ENCODE peak calls at places on chromosomes 5 and 9, in seven cellular contexts. One of them, this sample, is unnamed.

GRCh38 chr5:118873417-118873816 is 114.9 kb downstream of the DTWD2 start:
- DNase-seq in choroid plexus epithelial cell: no peak
- DNase-seq in stimulated activated CD8-positive, alpha-beta memory T cell treated with anti-CD3 and anti-CD28 coated beads, Interleukin-4, amount 100 ng/mL, for 24 hours: no peak
- DNase-seq in mesothelial cell of epicardium: no peak
- DNase-seq in fibroblast of lung: no peak
- DNase-seq in HTR-8/SVneo: no peak
- DNase-seq in epithelial cell of prostate: no peak
- DNase-seq in this sample: no peak

GRCh38 chr9:536597-537511 is 304.6 kb upstream of the DMRT1 start:
- DNase-seq in choroid plexus epithelial cell: no peak
- DNase-seq in epithelial cell of prostate: no peak
- DNase-seq in mesothelial cell of epicardium: no peak
- DNase-seq in stimulated activated CD8-positive, alpha-beta memory T cell treated with anti-CD3 and anti-CD28 coated beads, Interleukin-4, amount 100 ng/mL, for 24 hours: no peak
- DNase-seq in HTR-8/SVneo: no peak
- DNase-seq in fibroblast of lung: no peak
- DNase-seq in this sample: no peak

GRCh38 chr5:181181650-181182565 is 23.1 kb downstream of the TRIM7 start:
- DNase-seq in HTR-8/SVneo: peak
- DNase-seq in epithelial cell of prostate: no peak
- DNase-seq in mesothelial cell of epicardium: no peak
- DNase-seq in choroid plexus epithelial cell: peak
- DNase-seq in stimulated activated CD8-positive, alpha-beta memory T cell treated with anti-CD3 and anti-CD28 coated beads, Interleukin-4, amount 100 ng/mL, for 24 hours: no peak
- DNase-seq in fibroblast of lung: peak
- DNase-seq in this sample: peak

GRCh38 chr9:75200892-75201470 is 112.7 kb downstream of the OSTF1 start:
- DNase-seq in mesothelial cell of epicardium: no peak
- DNase-seq in fibroblast of lung: peak
- DNase-seq in HTR-8/SVneo: peak
- DNase-seq in choroid plexus epithelial cell: peak
- DNase-seq in epithelial cell of prostate: no peak
- DNase-seq in stimulated activated CD8-positive, alpha-beta memory T cell treated with anti-CD3 and anti-CD28 coated beads, Interleukin-4, amount 100 ng/mL, for 24 hours: no peak
- DNase-seq in this sample: no peak

GRCh38 chr9:129835860-129836223 is 584 bp downstream of the USP20 start:
- DNase-seq in HTR-8/SVneo: no peak
- DNase-seq in mesothelial cell of epicardium: no peak
- DNase-seq in epithelial cell of prostate: no peak
- DNase-seq in fibroblast of lung: no peak
- DNase-seq in choroid plexus epithelial cell: no peak
- DNase-seq in stimulated activated CD8-positive, alpha-beta memory T cell treated with anti-CD3 and anti-CD28 coated beads, Interleukin-4, amount 100 ng/mL, for 24 hours: no peak
- DNase-seq in this sample: no peak

GRCh38 chr5:39079147-39079546 is 4.9 kb upstream of the RICTOR start:
- DNase-seq in stimulated activated CD8-positive, alpha-beta memory T cell treated with anti-CD3 and anti-CD28 coated beads, Interleukin-4, amount 100 ng/mL, for 24 hours: no peak
- DNase-seq in choroid plexus epithelial cell: no peak
- DNase-seq in mesothelial cell of epicardium: no peak
- DNase-seq in epithelial cell of prostate: no peak
- DNase-seq in HTR-8/SVneo: no peak
- DNase-seq in fibroblast of lung: no peak
- DNase-seq in this sample: no peak

GRCh38 chr9:99822596-99823391 is 1.1 kb downstream of the NR4A3 start:
- DNase-seq in HTR-8/SVneo: peak
- DNase-seq in mesothelial cell of epicardium: peak
- DNase-seq in choroid plexus epithelial cell: peak
- DNase-seq in fibroblast of lung: peak
- DNase-seq in epithelial cell of prostate: no peak
- DNase-seq in stimulated activated CD8-positive, alpha-beta memory T cell treated with anti-CD3 and anti-CD28 coated beads, Interleukin-4, amount 100 ng/mL, for 24 hours: peak
- DNase-seq in this sample: no peak

GRCh38 chr9:95009459-95009858 is 283.0 kb downstream of the AOPEP start:
- DNase-seq in stimulated activated CD8-positive, alpha-beta memory T cell treated with anti-CD3 and anti-CD28 coated beads, Interleukin-4, amount 100 ng/mL, for 24 hours: no peak
- DNase-seq in epithelial cell of prostate: no peak
- DNase-seq in HTR-8/SVneo: no peak
- DNase-seq in fibroblast of lung: peak
- DNase-seq in mesothelial cell of epicardium: no peak
- DNase-seq in choroid plexus epithelial cell: no peak
- DNase-seq in this sample: no peak

GRCh38 chr9:107368696-107369095 is 85.6 kb downstream of the RAD23B start:
- DNase-seq in stimulated activated CD8-positive, alpha-beta memory T cell treated with anti-CD3 and anti-CD28 coated beads, Interleukin-4, amount 100 ng/mL, for 24 hours: no peak
- DNase-seq in epithelial cell of prostate: no peak
- DNase-seq in choroid plexus epithelial cell: no peak
- DNase-seq in HTR-8/SVneo: no peak
- DNase-seq in fibroblast of lung: no peak
- DNase-seq in mesothelial cell of epicardium: no peak
- DNase-seq in this sample: no peak

GRCh38 chr9:115494393-115494792 is 376.4 kb upstream of the TNC start:
- DNase-seq in HTR-8/SVneo: no peak
- DNase-seq in epithelial cell of prostate: no peak
- DNase-seq in fibroblast of lung: no peak
- DNase-seq in choroid plexus epithelial cell: no peak
- DNase-seq in stimulated activated CD8-positive, alpha-beta memory T cell treated with anti-CD3 and anti-CD28 coated beads, Interleukin-4, amount 100 ng/mL, for 24 hours: no peak
- DNase-seq in mesothelial cell of epicardium: no peak
- DNase-seq in this sample: no peak

GRCh38 chr5:2686725-2687124 is 64.8 kb downstream of the IRX2 start:
- DNase-seq in epithelial cell of prostate: no peak
- DNase-seq in mesothelial cell of epicardium: no peak
- DNase-seq in fibroblast of lung: peak
- DNase-seq in stimulated activated CD8-positive, alpha-beta memory T cell treated with anti-CD3 and anti-CD28 coated beads, Interleukin-4, amount 100 ng/mL, for 24 hours: no peak
- DNase-seq in HTR-8/SVneo: no peak
- DNase-seq in choroid plexus epithelial cell: no peak
- DNase-seq in this sample: no peak

GRCh38 chr5:160925281-160925680 is 73.3 kb upstream of the ATP10B start:
- DNase-seq in HTR-8/SVneo: no peak
- DNase-seq in fibroblast of lung: no peak
- DNase-seq in stimulated activated CD8-positive, alpha-beta memory T cell treated with anti-CD3 and anti-CD28 coated beads, Interleukin-4, amount 100 ng/mL, for 24 hours: no peak
- DNase-seq in choroid plexus epithelial cell: no peak
- DNase-seq in epithelial cell of prostate: no peak
- DNase-seq in mesothelial cell of epicardium: no peak
- DNase-seq in this sample: no peak

GRCh38 chr5:151383011-151383410 is 35.7 kb upstream of the SLC36A2 start:
- DNase-seq in HTR-8/SVneo: no peak
- DNase-seq in stimulated activated CD8-positive, alpha-beta memory T cell treated with anti-CD3 and anti-CD28 coated beads, Interleukin-4, amount 100 ng/mL, for 24 hours: no peak
- DNase-seq in choroid plexus epithelial cell: no peak
- DNase-seq in epithelial cell of prostate: peak
- DNase-seq in mesothelial cell of epicardium: no peak
- DNase-seq in fibroblast of lung: no peak
- DNase-seq in this sample: no peak

GRCh38 chr5:123371575-123372179 is 51.5 kb downstream of the CEP120 start:
- DNase-seq in fibroblast of lung: no peak
- DNase-seq in mesothelial cell of epicardium: peak
- DNase-seq in choroid plexus epithelial cell: peak
- DNase-seq in epithelial cell of prostate: no peak
- DNase-seq in stimulated activated CD8-positive, alpha-beta memory T cell treated with anti-CD3 and anti-CD28 coated beads, Interleukin-4, amount 100 ng/mL, for 24 hours: peak
- DNase-seq in HTR-8/SVneo: no peak
- DNase-seq in this sample: no peak

GRCh38 chr9:132237481-132237880 is 75.6 kb downstream of the NTNG2 start:
- DNase-seq in HTR-8/SVneo: no peak
- DNase-seq in mesothelial cell of epicardium: no peak
- DNase-seq in fibroblast of lung: no peak
- DNase-seq in epithelial cell of prostate: no peak
- DNase-seq in choroid plexus epithelial cell: no peak
- DNase-seq in stimulated activated CD8-positive, alpha-beta memory T cell treated with anti-CD3 and anti-CD28 coated beads, Interleukin-4, amount 100 ng/mL, for 24 hours: no peak
- DNase-seq in this sample: no peak

GRCh38 chr5:132364319-132364718 is 5.2 kb upstream of the SLC22A5 start:
- DNase-seq in choroid plexus epithelial cell: peak
- DNase-seq in fibroblast of lung: peak
- DNase-seq in HTR-8/SVneo: no peak
- DNase-seq in epithelial cell of prostate: peak
- DNase-seq in mesothelial cell of epicardium: no peak
- DNase-seq in stimulated activated CD8-positive, alpha-beta memory T cell treated with anti-CD3 and anti-CD28 coated beads, Interleukin-4, amount 100 ng/mL, for 24 hours: no peak
- DNase-seq in this sample: no peak

GRCh38 chr5:19615661-19616060 is 372.3 kb downstream of the CDH18 start:
- DNase-seq in HTR-8/SVneo: no peak
- DNase-seq in stimulated activated CD8-positive, alpha-beta memory T cell treated with anti-CD3 and anti-CD28 coated beads, Interleukin-4, amount 100 ng/mL, for 24 hours: no peak
- DNase-seq in fibroblast of lung: peak
- DNase-seq in mesothelial cell of epicardium: no peak
- DNase-seq in epithelial cell of prostate: no peak
- DNase-seq in choroid plexus epithelial cell: no peak
- DNase-seq in this sample: no peak

GRCh38 chr9:91411096-91411771 is 12.4 kb downstream of the NFIL3 start:
- DNase-seq in epithelial cell of prostate: no peak
- DNase-seq in mesothelial cell of epicardium: no peak
- DNase-seq in HTR-8/SVneo: no peak
- DNase-seq in fibroblast of lung: peak
- DNase-seq in stimulated activated CD8-positive, alpha-beta memory T cell treated with anti-CD3 and anti-CD28 coated beads, Interleukin-4, amount 100 ng/mL, for 24 hours: no peak
- DNase-seq in choroid plexus epithelial cell: peak
- DNase-seq in this sample: no peak

GRCh38 chr9:89940625-89941024 is 335.8 kb downstream of the GADD45G start:
- DNase-seq in mesothelial cell of epicardium: no peak
- DNase-seq in HTR-8/SVneo: no peak
- DNase-seq in fibroblast of lung: peak
- DNase-seq in epithelial cell of prostate: no peak
- DNase-seq in stimulated activated CD8-positive, alpha-beta memory T cell treated with anti-CD3 and anti-CD28 coated beads, Interleukin-4, amount 100 ng/mL, for 24 hours: no peak
- DNase-seq in choroid plexus epithelial cell: no peak
- DNase-seq in this sample: no peak

GRCh38 chr5:122907238-122907637 is 61.8 kb downstream of the SNX24 start:
- DNase-seq in epithelial cell of prostate: no peak
- DNase-seq in stimulated activated CD8-positive, alpha-beta memory T cell treated with anti-CD3 and anti-CD28 coated beads, Interleukin-4, amount 100 ng/mL, for 24 hours: no peak
- DNase-seq in choroid plexus epithelial cell: peak
- DNase-seq in HTR-8/SVneo: peak
- DNase-seq in mesothelial cell of epicardium: no peak
- DNase-seq in fibroblast of lung: peak
- DNase-seq in this sample: no peak

GRCh38 chr5:98905857-98906688 is 22.7 kb downstream of the CHD1 start:
- DNase-seq in mesothelial cell of epicardium: no peak
- DNase-seq in HTR-8/SVneo: peak
- DNase-seq in fibroblast of lung: peak
- DNase-seq in epithelial cell of prostate: no peak
- DNase-seq in choroid plexus epithelial cell: peak
- DNase-seq in stimulated activated CD8-positive, alpha-beta memory T cell treated with anti-CD3 and anti-CD28 coated beads, Interleukin-4, amount 100 ng/mL, for 24 hours: no peak
- DNase-seq in this sample: no peak

GRCh38 chr5:127827451-127827850 is 124.3 kb downstream of the CCDC192 start:
- DNase-seq in mesothelial cell of epicardium: no peak
- DNase-seq in fibroblast of lung: no peak
- DNase-seq in epithelial cell of prostate: no peak
- DNase-seq in HTR-8/SVneo: no peak
- DNase-seq in stimulated activated CD8-positive, alpha-beta memory T cell treated with anti-CD3 and anti-CD28 coated beads, Interleukin-4, amount 100 ng/mL, for 24 hours: no peak
- DNase-seq in choroid plexus epithelial cell: no peak
- DNase-seq in this sample: no peak

GRCh38 chr9:6915635-6916034 is 157.9 kb downstream of the KDM4C start:
- DNase-seq in epithelial cell of prostate: no peak
- DNase-seq in mesothelial cell of epicardium: no peak
- DNase-seq in choroid plexus epithelial cell: no peak
- DNase-seq in HTR-8/SVneo: no peak
- DNase-seq in stimulated activated CD8-positive, alpha-beta memory T cell treated with anti-CD3 and anti-CD28 coated beads, Interleukin-4, amount 100 ng/mL, for 24 hours: no peak
- DNase-seq in fibroblast of lung: no peak
- DNase-seq in this sample: no peak

This sample was measured in progenitor cell of endocrine pancreas.